ENCODE peak calls at places on chromosomes 11 and 22, in five cellular contexts. One of them, this sample, is unnamed.
A peak's percentile ranks its signal among the peaks of the same experiment; 100 is the strongest.

GRCh38 chr11:76327223-76327622 is 53.7 kb downstream of the THAP12 start:
- DNase-seq in HFF-Myc: no peak
- DNase-seq in amygdala: no peak
- DNase-seq in iPS DF 6.9: no peak
- DNase-seq in stomach: no peak
- DNase-seq in this sample: no peak

GRCh38 chr22:47394504-47395440 is 632.3 kb downstream of the TBC1D22A start:
- DNase-seq in stomach: no peak
- DNase-seq in amygdala: no peak
- DNase-seq in HFF-Myc: no peak
- DNase-seq in iPS DF 6.9: no peak
- DNase-seq in this sample: no peak

GRCh38 chr22:17785185-17786184 is 11.2 kb upstream of the BID start:
- DNase-seq in stomach: peak; percentile 79
- DNase-seq in iPS DF 6.9: peak; percentile 64
- DNase-seq in amygdala: no peak
- DNase-seq in HFF-Myc: no peak
- DNase-seq in this sample: no peak

GRCh38 chr11:73481626-73482025 is 105.4 kb downstream of the RELT start:
- DNase-seq in iPS DF 6.9: no peak
- DNase-seq in HFF-Myc: no peak
- DNase-seq in stomach: no peak
- DNase-seq in amygdala: no peak
- DNase-seq in this sample: no peak

GRCh38 chr11:10573028-10573427 is 4.6 kb upstream of the LYVE1 start:
- DNase-seq in amygdala: no peak
- DNase-seq in HFF-Myc: no peak
- DNase-seq in stomach: no peak
- DNase-seq in iPS DF 6.9: no peak
- DNase-seq in this sample: no peak

GRCh38 chr11:69075421-69076128 is 26.8 kb downstream of the TPCN2 start:
- DNase-seq in iPS DF 6.9: no peak
- DNase-seq in stomach: peak; percentile 55
- DNase-seq in HFF-Myc: peak; percentile 82
- DNase-seq in amygdala: peak; percentile 26
- DNase-seq in this sample: peak; percentile 40

GRCh38 chr22:35821654-35822053 is 104.0 kb downstream of the APOL5 start:
- DNase-seq in amygdala: no peak
- DNase-seq in stomach: no peak
- DNase-seq in HFF-Myc: no peak
- DNase-seq in iPS DF 6.9: no peak
- DNase-seq in this sample: no peak

GRCh38 chr11:122731500-122731913 is 76.0 kb downstream of the UBASH3B start:
- DNase-seq in stomach: no peak
- DNase-seq in HFF-Myc: no peak
- DNase-seq in iPS DF 6.9: no peak
- DNase-seq in amygdala: no peak
- DNase-seq in this sample: no peak

GRCh38 chr11:63916837-63917684 is at the start of gene RCOR2:
- DNase-seq in iPS DF 6.9: no peak
- DNase-seq in HFF-Myc: no peak
- DNase-seq in amygdala: peak; percentile 69
- DNase-seq in stomach: peak; percentile 77
- DNase-seq in this sample: peak; percentile 90

GRCh38 chr11:76077575-76078150 is 128.6 kb downstream of the WNT11 start:
- DNase-seq in amygdala: no peak
- DNase-seq in stomach: no peak
- DNase-seq in HFF-Myc: no peak
- DNase-seq in iPS DF 6.9: no peak
- DNase-seq in this sample: no peak

GRCh38 chr11:131392528-131393255 is 22.3 kb downstream of the NTM start:
- DNase-seq in amygdala: no peak
- DNase-seq in iPS DF 6.9: peak; percentile 25
- DNase-seq in HFF-Myc: no peak
- DNase-seq in stomach: no peak
- DNase-seq in this sample: no peak

GRCh38 chr11:113553235-113553634 is 78.0 kb upstream of the DRD2 start:
- DNase-seq in amygdala: no peak
- DNase-seq in stomach: no peak
- DNase-seq in iPS DF 6.9: peak; percentile 48
- DNase-seq in HFF-Myc: peak; percentile 94
- DNase-seq in this sample: no peak

GRCh38 chr22:45149671-45150070 is 14.1 kb upstream of the NUP50 start:
- DNase-seq in iPS DF 6.9: no peak
- DNase-seq in HFF-Myc: no peak
- DNase-seq in stomach: no peak
- DNase-seq in amygdala: no peak
- DNase-seq in this sample: no peak

GRCh38 chr11:121500275-121500674 is 47.5 kb upstream of the SORL1-AS1 start:
- DNase-seq in stomach: no peak
- DNase-seq in amygdala: no peak
- DNase-seq in HFF-Myc: no peak
- DNase-seq in iPS DF 6.9: no peak
- DNase-seq in this sample: no peak

GRCh38 chr22:38135133-38135706 is 24.7 kb upstream of the BAIAP2L2 start:
- DNase-seq in iPS DF 6.9: no peak
- DNase-seq in HFF-Myc: peak; percentile 62
- DNase-seq in amygdala: no peak
- DNase-seq in stomach: no peak
- DNase-seq in this sample: no peak

GRCh38 chr11:12159351-12160099 is 49.1 kb downstream of the MICAL2 start:
- DNase-seq in amygdala: no peak
- DNase-seq in stomach: no peak
- DNase-seq in iPS DF 6.9: no peak
- DNase-seq in HFF-Myc: peak; percentile 56
- DNase-seq in this sample: no peak

GRCh38 chr11:64925536-64926449 is 1.3 kb downstream of the PPP2R5B start:
- DNase-seq in iPS DF 6.9: no peak
- DNase-seq in amygdala: no peak
- DNase-seq in HFF-Myc: no peak
- DNase-seq in stomach: no peak
- DNase-seq in this sample: no peak

GRCh38 chr22:37559901-37560681 is at the start of gene CDC42EP1:
- DNase-seq in HFF-Myc: no peak
- DNase-seq in iPS DF 6.9: no peak
- DNase-seq in amygdala: peak; percentile 32
- DNase-seq in stomach: peak; percentile 74
- DNase-seq in this sample: peak; percentile 47

GRCh38 chr11:70872950-70873735 is 379.2 kb downstream of the SHANK2 start:
- DNase-seq in iPS DF 6.9: peak; percentile 25
- DNase-seq in HFF-Myc: no peak
- DNase-seq in stomach: no peak
- DNase-seq in amygdala: no peak
- DNase-seq in this sample: no peak

GRCh38 chr22:41658869-41659268 is 29.8 kb downstream of the SNU13 start:
- DNase-seq in HFF-Myc: no peak
- DNase-seq in amygdala: no peak
- DNase-seq in stomach: no peak
- DNase-seq in iPS DF 6.9: no peak
- DNase-seq in this sample: no peak

GRCh38 chr11:36672815-36673450 is 74.9 kb upstream of the RAG2 start:
- DNase-seq in amygdala: no peak
- DNase-seq in HFF-Myc: peak; percentile 26
- DNase-seq in iPS DF 6.9: peak; percentile 11
- DNase-seq in stomach: no peak
- DNase-seq in this sample: no peak

GRCh38 chr22:19880786-19881569 is 26.3 kb upstream of the GNB1L start:
- DNase-seq in amygdala: no peak
- DNase-seq in iPS DF 6.9: peak; percentile 94
- DNase-seq in stomach: no peak
- DNase-seq in HFF-Myc: peak; percentile 91
- DNase-seq in this sample: no peak

GRCh38 chr11:121393855-121394254 is 58.3 kb upstream of the SORL1 start:
- DNase-seq in HFF-Myc: no peak
- DNase-seq in stomach: no peak
- DNase-seq in iPS DF 6.9: no peak
- DNase-seq in amygdala: no peak
- DNase-seq in this sample: no peak

GRCh38 chr11:86069408-86070086 is 663 bp upstream of the PICALM start:
- DNase-seq in stomach: no peak
- DNase-seq in amygdala: no peak
- DNase-seq in iPS DF 6.9: peak; percentile 29
- DNase-seq in HFF-Myc: peak; percentile 92
- DNase-seq in this sample: no peak

GRCh38 chr11:100732949-100733348 is 45.9 kb downstream of the ARHGAP42 start:
- DNase-seq in amygdala: no peak
- DNase-seq in HFF-Myc: no peak
- DNase-seq in iPS DF 6.9: no peak
- DNase-seq in stomach: no peak
- DNase-seq in this sample: no peak

This sample was measured in caudate nucleus.